ENCODE peak calls at places on chromosome 17, in seven cellular contexts. R is KBM-7; J is activated naive CD4-positive, alpha-beta T cell; K is ACHN; F is fibroblast of the conjunctiva; Y is NT2/D1; O is T-cell. W is an unnamed sample.

GRCh38 chr17:62673614-62674362 is 46.3 kb downstream of the MRC2 start:
- DNase-seq in J (no peak), F (no peak), R (no peak), Y (no peak), O (no peak), K (no peak), W (no peak)

GRCh38 chr17:305090-305976 is 47.3 kb downstream of the RPH3AL start:
- DNase-seq in Y (no peak), R (no peak), K (no peak), F (no peak), O (no peak), J (no peak), W (no peak)

GRCh38 chr17:4634981-4635380 is 6.5 kb downstream of the ALOX15 start:
- DNase-seq in Y (no peak), F (no peak), K (no peak), R (no peak), O (no peak), J (no peak), W (no peak)

GRCh38 chr17:76524598-76525512 is 12.7 kb downstream of the CYGB start:
- DNase-seq in F (no peak), J (no peak), O (no peak), R (no peak), Y (no peak), K (no peak), W (no peak)

GRCh38 chr17:76544123-76544915 is 4.5 kb downstream of the PRCD start:
- DNase-seq in Y (no peak), O (no peak), K (no peak), J (no peak), F (no peak), R (peak), W (no peak)

GRCh38 chr17:15651583-15652110 is 32.1 kb upstream of the FBXW10B start:
- DNase-seq in O (peak), R (peak), F (peak), Y (peak), K (peak), J (no peak), W (peak)

GRCh38 chr17:72515291-72516065 is 394.7 kb downstream of the SOX9 start:
- DNase-seq in F (no peak), R (no peak), O (no peak), J (no peak), K (peak), Y (no peak), W (no peak)

GRCh38 chr17:49315551-49315951 is 46.5 kb downstream of the ZNF652 start:
- DNase-seq in J (peak), Y (peak), K (peak), F (peak), O (peak), R (peak), W (peak)

GRCh38 chr17:34161600-34161999 is 93.5 kb upstream of the CCL2 start:
- DNase-seq in R (no peak), Y (no peak), J (no peak), K (no peak), O (no peak), F (no peak), W (no peak)

GRCh38 chr17:5035356-5035755 is at the start of gene SLC52A1:
- DNase-seq in O (no peak), R (no peak), F (no peak), K (peak), J (no peak), Y (no peak), W (no peak)

GRCh38 chr17:48542114-48542955 is 2.6 kb downstream of the HOXB2 start:
- DNase-seq in F (no peak), O (no peak), J (no peak), Y (no peak), K (peak), R (peak), W (no peak)

GRCh38 chr17:64345691-64346376 is 44.8 kb downstream of the PECAM1 start:
- DNase-seq in Y (no peak), J (no peak), R (peak), F (no peak), O (no peak), K (no peak), W (no peak)

GRCh38 chr17:1736348-1737281 is 6.1 kb upstream of the SERPINF2 start:
- DNase-seq in F (peak), Y (no peak), K (peak), O (no peak), R (peak), J (no peak), W (no peak)

GRCh38 chr17:34958438-34958837 is 2.8 kb downstream of the CCT6B start:
- DNase-seq in R (no peak), K (no peak), F (no peak), J (no peak), O (no peak), Y (no peak), W (no peak)

GRCh38 chr17:46978489-46979022 is 497 bp downstream of the RPRML start:
- DNase-seq in K (no peak), O (no peak), R (peak), F (no peak), Y (no peak), J (no peak), W (peak)

W was measured in neuronal stem cell.